ENCODE peak calls at places on chromosomes 3 and 15, in ten cellular contexts. X is CD8-positive, alpha-beta memory T cell; V is endothelial cell of umbilical vein; N is HCT116; I is vagina; O is GM12878; S is Peyer's patch; D is endodermal cell; U is ovary; G is transverse colon. L is an unnamed sample. For H3K4me1, the result is how much of the 10 kb centered on the place peaks cover.

GRCh38 chr3:187572431-187572830 is 97.8 kb downstream of the SST start:
- DNase-seq in S (no peak), U (no peak), D (no peak), V (no peak), O (no peak), I (no peak), G (no peak), X (no peak), N (no peak), L (no peak)

GRCh38 chr15:85603703-85604102 is 191.0 kb downstream of the KLHL25 start:
- DNase-seq in G (no peak), V (no peak), D (no peak), U (no peak), S (no peak), N (no peak), I (no peak), O (no peak), X (no peak), L (no peak)

GRCh38 chr3:157077565-157077991 is 82.4 kb downstream of the CCNL1 start:
- DNase-seq in I (no peak), X (no peak), S (no peak), V (no peak), U (no peak), O (no peak), N (no peak), D (no peak), G (no peak), L (no peak)

GRCh38 chr15:91472316-91472756 is 372.3 kb downstream of the SV2B start:
- DNase-seq in D (no peak), N (no peak), S (no peak), G (no peak), I (no peak), U (no peak), X (peak), O (no peak), V (no peak), L (no peak)

GRCh38 chr15:38275951-38276350 is 23.3 kb downstream of the SPRED1 start:
- DNase-seq in I (no peak), V (no peak), G (no peak), U (no peak), S (no peak), O (no peak), X (no peak), N (no peak), D (no peak), L (no peak)

GRCh38 chr15:53791616-53792015 is 32.2 kb upstream of the WDR72 start:
- DNase-seq in O (no peak), D (no peak), S (no peak), I (no peak), X (no peak), U (no peak), G (no peak), N (no peak), V (no peak), L (no peak)

GRCh38 chr15:64211696-64212095 is 48.9 kb upstream of the PPIB start:
- DNase-seq in G (no peak), D (no peak), S (no peak), N (no peak), V (no peak), U (no peak), O (no peak), I (no peak), X (no peak), L (no peak)

GRCh38 chr3:63818282-63819150 is 583 bp upstream of the C3orf49 start:
- DNase-seq in X (peak), G (peak), S (peak), U (peak), V (peak), D (peak), N (peak), I (no peak), O (peak), L (peak)

GRCh38 chr3:10432156-10432845 is 73.1 kb downstream of the ATP2B2 start:
- DNase-seq in O (no peak), X (no peak), D (no peak), U (no peak), N (no peak), G (no peak), V (no peak), I (no peak), S (no peak), L (peak)

GRCh38 chr3:123322866-123323265 is 121.1 kb downstream of the SEC22A start:
- DNase-seq in G (no peak), S (no peak), N (no peak), V (no peak), D (no peak), O (no peak), U (no peak), X (no peak), I (no peak), L (peak)

GRCh38 chr3:117997201-117998049 is 1037.2 kb downstream of the IGSF11 start:
- DNase-seq in I (no peak), D (peak), N (peak), U (peak), V (peak), G (peak), O (peak), S (peak), X (peak), L (peak)

GRCh38 chr3:62084558-62084957 is 288.8 kb downstream of the FEZF2 start:
- DNase-seq in V (peak), S (no peak), I (no peak), X (no peak), D (no peak), N (peak), O (no peak), G (no peak), U (no peak), L (no peak)

GRCh38 chr3:179016979-179017670 is 54.5 kb downstream of the ZMAT3 start:
- DNase-seq in N (no peak), G (no peak), I (no peak), U (no peak), X (no peak), S (no peak), V (no peak), D (no peak), O (peak), L (no peak)

GRCh38 chr3:117748131-117748530 is 1038.6 kb downstream of the TUSC7 start:
- DNase-seq in V (no peak), D (no peak), G (no peak), X (no peak), U (no peak), I (no peak), O (no peak), S (no peak), N (no peak), L (no peak)

GRCh38 chr3:30042274-30042859 is 564.0 kb upstream of the TGFBR2 start:
- DNase-seq in V (peak), S (peak), X (peak), N (peak), D (peak), U (peak), G (peak), O (peak), I (no peak), L (no peak)

GRCh38 chr15:68639926-68640600 is 61.3 kb downstream of the CORO2B start:
- DNase-seq in X (no peak), O (no peak), N (no peak), S (no peak), V (no peak), G (no peak), I (no peak), U (no peak), D (peak), L (no peak)
- H3K4me1 ChIP-seq in X (under half), O (under half), N (under half), S (under half), V (under half), G (under half), I (half or more), U (half or more), D (under half), L (under half)

DNA sequence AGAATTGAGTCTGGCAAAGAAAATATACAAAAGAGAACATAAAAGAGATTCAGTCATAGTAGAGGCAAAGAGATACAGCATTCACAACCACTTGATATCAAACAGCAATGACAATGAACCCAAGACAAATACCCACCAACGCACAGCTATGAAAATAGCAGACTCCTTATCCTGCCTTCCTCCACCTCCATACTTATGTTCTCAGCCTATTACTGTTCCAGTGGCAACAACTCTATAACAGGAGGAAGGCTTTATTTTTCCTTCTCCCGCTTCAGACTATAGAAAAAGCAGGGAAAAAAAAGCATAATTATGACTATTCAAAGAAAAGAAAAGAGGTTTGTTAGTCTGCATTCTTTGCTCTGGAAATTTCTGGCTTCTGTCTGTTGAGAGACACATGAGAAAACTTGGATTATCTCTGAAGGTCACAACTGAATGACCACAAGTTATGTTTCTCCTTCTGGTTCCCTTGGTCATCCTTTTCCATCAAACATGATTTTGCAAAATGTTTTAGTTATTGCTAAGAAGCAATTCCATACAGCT is 81.2 kb upstream of the PLXND1 start:
- DNase-seq in G (no peak), V (no peak), O (no peak), I (no peak), D (no peak), S (no peak), U (no peak), X (no peak), N (no peak), L (no peak)
- H3K27ac ChIP-seq in G (peak), V (no peak), O (no peak), I (no peak), D (peak), S (no peak), U (no peak), X (no peak), N (no peak), L (no peak)

DNA sequence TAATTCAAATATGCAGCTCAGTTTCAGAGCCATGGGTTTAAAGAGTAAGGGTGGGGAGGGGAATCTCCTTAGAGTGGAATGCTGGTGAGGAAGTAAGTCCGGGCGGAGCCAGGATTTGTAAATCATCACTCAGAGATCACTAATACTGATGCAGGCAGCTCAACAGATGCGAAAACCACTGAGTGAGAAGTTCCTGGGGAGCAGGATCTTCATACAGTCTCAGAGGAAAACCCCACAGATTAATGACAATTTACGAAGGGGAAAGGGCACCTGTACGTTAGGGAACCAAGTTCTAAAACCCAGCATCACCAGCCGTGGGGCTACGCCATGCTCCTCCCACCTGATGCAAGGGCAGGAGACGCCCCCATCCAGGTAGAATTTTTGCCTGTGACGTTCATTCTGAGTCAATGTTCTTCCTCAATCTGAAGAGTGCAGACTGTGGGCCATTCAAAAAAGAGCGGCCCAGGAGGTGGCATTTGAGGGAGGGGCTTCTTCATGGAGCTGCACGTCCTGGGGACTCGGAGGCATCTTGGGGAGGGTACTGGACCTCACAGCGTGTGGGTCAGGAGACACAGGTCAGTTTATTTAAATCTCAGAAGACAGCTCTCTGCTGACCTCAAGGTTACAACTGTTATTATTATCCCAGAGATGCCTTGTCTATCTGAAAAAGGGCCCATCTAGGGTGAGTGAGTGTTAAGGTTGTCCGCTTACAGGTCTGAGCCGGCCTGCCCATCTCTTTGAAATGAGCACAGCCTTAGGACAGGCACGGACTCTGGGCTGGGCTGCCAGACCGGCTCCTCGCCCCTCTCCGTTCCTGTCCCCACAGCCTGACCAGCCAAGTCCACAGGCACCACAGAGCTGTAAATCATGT is 228.0 kb downstream of the XXYLT1 start:
- DNase-seq in D (peak), S (peak), V (no peak), U (no peak), X (no peak), I (no peak), G (no peak), O (no peak), N (no peak), L (no peak)
- H3K4me1 ChIP-seq in D (under half), S (under half), V (under half), U (under half), X (under half), I (under half), G (under half), O (under half), N (under half), L (under half)

GRCh38 chr3:138213373-138214085 is 26.4 kb downstream of the ARMC8 start:
- DNase-seq in D (no peak), O (no peak), S (no peak), N (no peak), G (no peak), U (no peak), X (no peak), I (no peak), V (no peak), L (no peak)

GRCh38 chr3:138206196-138206595 is 19.1 kb downstream of the ARMC8 start:
- DNase-seq in O (no peak), V (no peak), D (no peak), N (no peak), S (no peak), I (no peak), G (no peak), U (no peak), X (no peak), L (no peak)

GRCh38 chr3:138205527-138205926 is 18.4 kb downstream of the ARMC8 start:
- DNase-seq in D (no peak), G (no peak), V (no peak), U (no peak), X (no peak), I (no peak), O (no peak), S (no peak), N (no peak), L (no peak)

DNA sequence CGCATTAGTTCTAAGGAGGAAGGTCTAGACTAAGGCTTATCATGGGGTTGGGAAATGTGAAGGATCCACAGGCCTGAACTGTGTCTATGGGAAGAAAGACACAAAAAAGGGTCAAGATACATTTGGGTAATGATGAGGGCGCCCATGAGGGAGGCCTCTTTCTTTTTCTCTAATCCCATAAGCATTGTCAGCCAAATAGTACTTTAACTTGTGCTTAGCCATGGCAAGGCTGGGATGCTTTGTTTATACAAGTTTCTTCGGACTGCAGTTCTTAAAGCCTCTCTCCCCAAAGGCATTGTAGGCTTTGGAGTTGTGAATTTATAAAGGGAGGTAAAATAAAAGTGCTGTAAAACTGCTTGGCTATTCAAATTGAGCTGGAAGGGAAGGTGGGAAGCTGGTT is 23.4 kb downstream of the ARMC8 start:
- DNase-seq in N (no peak), U (no peak), O (no peak), I (no peak), V (no peak), X (no peak), S (no peak), D (no peak), G (no peak), L (no peak)
- H3K27ac ChIP-seq in N (no peak), U (no peak), O (no peak), I (no peak), V (no peak), X (no peak), S (no peak), D (peak), G (no peak), L (no peak)

GRCh38 chr3:100104442-100104798 is 9.9 kb downstream of the FILIP1L start:
- DNase-seq in X (no peak), S (no peak), D (no peak), U (no peak), O (no peak), G (no peak), I (no peak), V (no peak), N (no peak), L (no peak)
- H3K4me1 ChIP-seq in X (under half), S (under half), D (under half), U (under half), O (under half), G (under half), I (half or more), V (under half), N (under half), L (under half)

GRCh38 chr15:79901958-79902357 is 5.1 kb upstream of the MTHFS start:
- DNase-seq in D (no peak), N (no peak), V (peak), I (no peak), O (peak), U (no peak), S (no peak), G (no peak), X (no peak), L (no peak)
- H3K27ac ChIP-seq in D (no peak), N (no peak), V (no peak), I (no peak), O (peak), U (no peak), S (no peak), G (no peak), X (no peak), L (no peak)

DNA sequence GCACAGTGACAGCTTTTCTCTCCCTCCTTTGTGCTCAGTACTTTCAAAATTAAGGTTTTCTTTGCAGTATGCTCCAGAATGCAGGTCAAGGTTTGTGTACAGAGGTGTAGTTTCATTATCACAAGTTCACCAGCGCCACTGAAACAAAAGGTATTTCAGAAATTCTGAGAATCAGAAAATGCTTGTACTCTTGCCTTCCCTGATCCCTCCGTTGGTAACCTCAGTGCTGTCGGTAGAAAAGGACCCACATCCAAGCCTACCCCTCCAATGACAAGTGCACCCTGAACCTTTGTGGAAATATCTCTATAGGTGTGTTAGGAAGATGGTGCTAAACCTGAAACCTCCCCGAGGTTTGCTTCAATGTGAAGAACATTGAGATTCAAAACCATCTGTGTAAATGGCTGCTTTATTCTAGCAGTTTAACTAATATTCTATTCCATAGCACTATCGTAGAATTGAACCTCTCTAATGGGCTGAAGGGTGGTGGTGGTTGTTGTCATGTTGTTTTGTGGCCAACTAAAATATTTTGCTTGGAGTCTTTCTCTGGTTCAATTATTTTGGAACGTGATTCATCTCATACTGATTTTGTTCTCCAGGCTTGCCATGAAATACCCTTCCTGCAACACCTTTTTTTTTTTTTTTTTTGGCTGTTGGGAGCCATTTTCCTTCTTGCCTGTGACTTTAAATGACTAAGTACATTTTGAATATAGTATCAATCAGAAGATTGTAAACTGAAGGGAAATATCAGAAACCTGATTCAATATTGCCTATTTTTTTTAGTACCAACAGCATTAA is 20.7 kb downstream of the ZBTB38 start:
- DNase-seq in U (no peak), X (no peak), V (peak), O (no peak), D (no peak), G (no peak), S (no peak), N (no peak), I (no peak), L (no peak)
- H3K4me1 ChIP-seq in U (under half), X (under half), V (under half), O (under half), D (under half), G (under half), S (under half), N (under half), I (under half), L (under half)

GRCh38 chr15:80850941-80851451 is 71.8 kb downstream of the CEMIP start:
- DNase-seq in U (no peak), D (no peak), V (no peak), G (no peak), N (peak), X (no peak), O (no peak), I (no peak), S (no peak), L (no peak)

GRCh38 chr15:80849308-80849707 is 70.1 kb downstream of the CEMIP start:
- DNase-seq in V (no peak), S (no peak), O (no peak), X (no peak), I (no peak), U (peak), N (no peak), D (no peak), G (no peak), L (peak)

GRCh38 chr15:80841537-80841936 is 62.4 kb downstream of the CEMIP start:
- DNase-seq in D (no peak), S (no peak), U (no peak), I (no peak), N (no peak), X (no peak), V (no peak), G (no peak), O (no peak), L (no peak)

GRCh38 chr15:80844011-80844732 is 65.0 kb downstream of the CEMIP start:
- DNase-seq in G (no peak), N (no peak), S (no peak), I (no peak), X (no peak), O (no peak), V (no peak), U (no peak), D (no peak), L (no peak)

GRCh38 chr15:80846416-80846815 is 67.2 kb downstream of the CEMIP start:
- DNase-seq in D (no peak), G (no peak), N (no peak), S (no peak), V (no peak), O (no peak), U (no peak), I (no peak), X (no peak), L (no peak)
- H3K27ac ChIP-seq in D (no peak), G (no peak), N (no peak), S (no peak), V (no peak), O (no peak), U (no peak), I (no peak), X (no peak), L (no peak)

GRCh38 chr15:95162521-95162920 is 931.2 kb downstream of the MCTP2 start:
- DNase-seq in V (no peak), I (no peak), D (no peak), G (no peak), O (no peak), X (no peak), N (no peak), U (no peak), S (no peak), L (no peak)
- H3K4me1 ChIP-seq in V (under half), I (under half), D (under half), G (under half), O (under half), X (under half), N (under half), U (under half), S (under half), L (under half)

DNA sequence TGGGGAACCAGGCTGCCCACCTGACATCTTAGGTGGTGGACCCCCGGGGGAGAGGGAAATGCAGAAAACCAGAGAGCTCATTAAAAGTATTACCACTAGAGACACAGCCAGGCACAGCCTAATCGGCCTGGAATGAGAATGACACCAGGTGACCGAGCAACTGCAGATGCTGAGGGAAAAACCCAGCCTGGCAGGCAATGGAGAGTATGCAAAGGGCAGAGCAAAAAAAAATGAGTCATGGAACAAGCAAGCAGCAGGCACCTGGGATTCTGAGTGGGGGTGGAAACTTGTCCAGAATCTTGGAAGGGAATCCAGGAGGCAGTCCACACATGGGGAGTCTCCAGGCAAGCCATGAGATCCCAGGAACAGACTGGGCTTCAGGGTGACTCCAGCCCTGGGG is 183.7 kb upstream of the LRRN1 start:
- DNase-seq in G (no peak), S (no peak), U (no peak), X (no peak), N (no peak), I (no peak), D (no peak), O (no peak), V (no peak), L (no peak)
- H3K27ac ChIP-seq in G (no peak), S (no peak), U (no peak), X (no peak), N (no peak), I (no peak), D (no peak), O (no peak), V (no peak), L (no peak)